ENCODE peak calls at places on chromosomes 3 and 15, in four cellular contexts. One of them, this sample, is unnamed.

GRCh38 chr15:57518779-57519410 is 72.8 kb upstream of the MYZAP start:
- DNase-seq in COLO829: no peak
- DNase-seq in T-helper 2 cell: no peak
- DNase-seq in kidney: no peak
- DNase-seq in this sample: no peak

GRCh38 chr3:34174740-34175139 is 376.3 kb downstream of the PDCD6IP start:
- DNase-seq in COLO829: no peak
- DNase-seq in kidney: no peak
- DNase-seq in T-helper 2 cell: no peak
- DNase-seq in this sample: no peak

GRCh38 chr15:45234562-45235235 is 17.3 kb upstream of the SLC28A2 start:
- DNase-seq in T-helper 2 cell: no peak
- DNase-seq in COLO829: no peak
- DNase-seq in kidney: no peak
- DNase-seq in this sample: no peak

GRCh38 chr3:73653877-73654276 is 29.1 kb upstream of the PDZRN3 start:
- DNase-seq in COLO829: no peak
- DNase-seq in kidney: no peak
- DNase-seq in T-helper 2 cell: no peak
- DNase-seq in this sample: no peak

GRCh38 chr3:74515451-74515850 is 99.0 kb downstream of the CNTN3 start:
- DNase-seq in kidney: no peak
- DNase-seq in COLO829: no peak
- DNase-seq in T-helper 2 cell: no peak
- DNase-seq in this sample: no peak

GRCh38 chr15:95880630-95881029 is 449.9 kb upstream of the NR2F2 start:
- DNase-seq in kidney: no peak
- DNase-seq in T-helper 2 cell: no peak
- DNase-seq in COLO829: no peak
- DNase-seq in this sample: no peak

GRCh38 chr15:42130246-42130986 is 26.0 kb downstream of the PLA2G4F start:
- DNase-seq in COLO829: no peak
- DNase-seq in T-helper 2 cell: no peak
- DNase-seq in kidney: no peak
- DNase-seq in this sample: no peak

GRCh38 chr15:62619526-62619925 is 423.0 kb upstream of the TPM1 start:
- DNase-seq in T-helper 2 cell: no peak
- DNase-seq in COLO829: no peak
- DNase-seq in kidney: no peak
- DNase-seq in this sample: no peak

GRCh38 chr3:194871143-194871863 is 185.6 kb downstream of the FAM43A start:
- DNase-seq in COLO829: peak
- DNase-seq in kidney: peak
- DNase-seq in T-helper 2 cell: no peak
- DNase-seq in this sample: no peak

GRCh38 chr3:39013921-39014509 is 37.7 kb downstream of the SCN11A start:
- DNase-seq in kidney: no peak
- DNase-seq in COLO829: peak
- DNase-seq in T-helper 2 cell: no peak
- DNase-seq in this sample: no peak

GRCh38 chr15:90905306-90906180 is 2.4 kb downstream of the MAN2A2 start:
- DNase-seq in COLO829: no peak
- DNase-seq in T-helper 2 cell: no peak
- DNase-seq in kidney: peak
- DNase-seq in this sample: no peak

This sample was measured in T follicular helper cell.